ENCODE peak calls at places on chromosomes 3 and 15, in four cellular contexts. J, P, A and H are unnamed samples.

GRCh38 chr3:38374221-38374620 is 27.6 kb downstream of the XYLB start:
- DNase-seq in A (no peak), J (no peak), P (no peak), H (no peak)

GRCh38 chr3:78868570-78868969 is 899.2 kb downstream of the ROBO1 start:
- DNase-seq in A (no peak), P (no peak), J (no peak), H (no peak)

GRCh38 chr15:40295870-40296560 is 11.7 kb downstream of the PLCB2 start:
- DNase-seq in A (no peak), P (no peak), J (no peak), H (no peak)

GRCh38 chr15:79092382-79092781 is 1.8 kb upstream of the RASGRF1 start:
- DNase-seq in P (no peak), A (no peak), J (no peak), H (no peak)

GRCh38 chr3:50623840-50624474 is 7.0 kb downstream of the MAPKAPK3 start:
- DNase-seq in J (no peak), A (no peak), P (no peak), H (no peak)

GRCh38 chr15:92949604-92950249 is 49.6 kb downstream of the CHD2 start:
- DNase-seq in J (no peak), P (peak; percentile 32), A (no peak), H (no peak)

GRCh38 chr3:141426404-141427034 is 58.2 kb downstream of the ZBTB38 start:
- DNase-seq in A (no peak), P (no peak), J (no peak), H (no peak)

GRCh38 chr3:84092907-84093306 is 865.9 kb upstream of the CADM2 start:
- DNase-seq in P (no peak), J (no peak), A (no peak), H (no peak)

GRCh38 chr3:32026583-32026982 is 45.0 kb downstream of the ZNF860 start:
- DNase-seq in P (no peak), A (no peak), J (no peak), H (no peak)

GRCh38 chr3:141234283-141234682 is 2.7 kb downstream of the PXYLP1 start:
- DNase-seq in P (no peak), A (no peak), J (no peak), H (no peak)

GRCh38 chr3:115146032-115146417 is 1.1 kb downstream of the ZBTB20 start:
- DNase-seq in P (peak; percentile 59), A (no peak), J (no peak), H (peak; percentile 28)

GRCh38 chr3:42979044-42979962 is at the start of gene GASK1A:
- DNase-seq in J (no peak), A (no peak), P (no peak), H (peak; percentile 62)

GRCh38 chr15:52103217-52104207 is 9.1 kb downstream of the BCL2L10 start:
- DNase-seq in A (peak; percentile 94), J (no peak), P (peak; percentile 46), H (no peak)

GRCh38 chr3:10471337-10471721 is 34.1 kb downstream of the ATP2B2 start:
- DNase-seq in J (no peak), P (no peak), A (no peak), H (no peak)

DNA sequence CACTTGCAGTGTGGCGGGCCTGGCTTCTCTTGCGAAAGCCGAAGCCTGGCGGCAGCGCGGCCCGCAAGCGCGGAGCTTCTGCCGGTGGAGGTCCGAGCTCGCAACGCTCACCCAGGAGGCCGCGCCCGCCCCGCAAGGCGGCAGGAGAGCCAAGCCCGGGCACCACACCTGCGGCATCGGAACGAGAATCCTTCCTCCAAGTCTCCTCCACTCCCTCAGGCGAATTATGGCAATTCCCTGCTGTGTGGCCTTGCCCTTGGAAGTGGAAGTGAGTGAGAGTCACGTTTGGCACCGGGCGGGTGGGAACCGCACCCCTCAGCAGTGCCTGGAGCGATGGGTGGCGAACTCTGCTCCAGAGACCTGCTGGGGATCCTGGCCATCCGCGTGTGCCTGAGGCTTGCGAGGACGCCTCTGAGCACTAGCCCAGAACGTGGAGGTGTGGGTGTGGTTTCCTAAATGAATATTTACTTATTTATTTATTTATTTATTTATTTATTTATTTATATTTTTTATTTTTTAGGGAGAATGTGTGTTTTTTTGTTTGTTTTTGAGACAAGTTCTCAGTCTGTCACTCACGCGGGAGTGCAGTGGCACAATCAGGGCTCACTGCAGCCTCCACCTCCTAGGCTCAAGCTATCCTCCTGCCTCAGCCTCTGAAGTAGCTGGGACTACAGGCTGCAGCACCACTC is 133.7 kb upstream of the UBE2E1 start:
- DNase-seq in J (no peak), P (no peak), A (no peak), H (no peak)
- TF ChIP-seq BHLHE40 in J (no peak), P (no peak), A (no peak), H (no peak)

GRCh38 chr3:113628788-113629187 is 67.7 kb downstream of the USF3 start:
- DNase-seq in P (no peak), A (no peak), J (no peak), H (no peak)

GRCh38 chr3:113623827-113624226 is 72.6 kb downstream of the USF3 start:
- DNase-seq in P (no peak), A (no peak), J (no peak), H (no peak)

GRCh38 chr3:113628316-113628715 is 68.1 kb downstream of the USF3 start:
- DNase-seq in A (no peak), J (no peak), P (no peak), H (no peak)

GRCh38 chr3:113625724-113626348 is 70.6 kb downstream of the USF3 start:
- DNase-seq in P (no peak), A (no peak), J (no peak), H (no peak)

GRCh38 chr3:113626513-113627371 is 69.7 kb downstream of the USF3 start:
- DNase-seq in A (no peak), J (peak; percentile 37), P (peak; percentile 61), H (peak; percentile 72)
- TF ChIP-seq TARDBP in A (no peak), J (no peak), P (no peak), H (no peak)

DNA sequence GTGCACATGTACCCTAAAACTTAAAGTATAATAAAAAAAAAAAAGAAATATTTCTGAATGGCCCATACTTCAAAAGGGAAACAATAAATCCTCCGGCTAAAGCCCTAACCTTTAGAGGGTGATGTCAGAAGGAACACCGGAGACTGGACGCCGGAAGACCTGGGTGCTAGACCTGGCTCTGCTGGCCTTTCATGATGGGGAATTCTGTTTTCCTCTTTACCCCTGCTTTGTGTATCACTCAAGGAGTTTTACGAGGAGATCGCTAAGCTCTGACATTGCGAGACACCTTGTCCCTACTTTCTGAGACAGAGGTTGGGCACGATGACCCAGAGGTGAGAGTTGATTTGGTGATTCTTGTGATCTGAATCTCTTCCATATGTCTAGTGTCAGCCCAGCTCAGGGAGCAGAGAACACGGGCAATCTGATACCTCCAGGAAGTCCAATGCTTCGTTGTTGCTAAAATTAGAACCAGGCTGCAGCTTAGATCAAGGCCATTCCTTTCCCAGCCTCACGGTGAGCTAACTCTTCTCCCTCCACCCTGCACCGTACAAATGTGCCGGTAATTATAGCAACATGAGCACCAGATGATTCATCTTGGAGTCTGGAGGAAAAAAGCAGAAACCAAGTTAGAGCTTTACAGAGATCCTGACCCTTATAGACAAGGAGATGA is 42.0 kb upstream of the CFAP161 start:
- DNase-seq in A (no peak), P (peak; percentile 13), J (peak; percentile 36), H (peak; percentile 61)
- TF ChIP-seq SP1 in A (no peak), P (no peak), J (no peak), H (no peak)

GRCh38 chr3:125163739-125164601 is 48.6 kb downstream of the SLC12A8 start:
- DNase-seq in P (peak; percentile 31), J (no peak), A (no peak), H (no peak)
- TF ChIP-seq BHLHE40 in P (no peak), J (no peak), A (no peak), H (no peak)

DNA sequence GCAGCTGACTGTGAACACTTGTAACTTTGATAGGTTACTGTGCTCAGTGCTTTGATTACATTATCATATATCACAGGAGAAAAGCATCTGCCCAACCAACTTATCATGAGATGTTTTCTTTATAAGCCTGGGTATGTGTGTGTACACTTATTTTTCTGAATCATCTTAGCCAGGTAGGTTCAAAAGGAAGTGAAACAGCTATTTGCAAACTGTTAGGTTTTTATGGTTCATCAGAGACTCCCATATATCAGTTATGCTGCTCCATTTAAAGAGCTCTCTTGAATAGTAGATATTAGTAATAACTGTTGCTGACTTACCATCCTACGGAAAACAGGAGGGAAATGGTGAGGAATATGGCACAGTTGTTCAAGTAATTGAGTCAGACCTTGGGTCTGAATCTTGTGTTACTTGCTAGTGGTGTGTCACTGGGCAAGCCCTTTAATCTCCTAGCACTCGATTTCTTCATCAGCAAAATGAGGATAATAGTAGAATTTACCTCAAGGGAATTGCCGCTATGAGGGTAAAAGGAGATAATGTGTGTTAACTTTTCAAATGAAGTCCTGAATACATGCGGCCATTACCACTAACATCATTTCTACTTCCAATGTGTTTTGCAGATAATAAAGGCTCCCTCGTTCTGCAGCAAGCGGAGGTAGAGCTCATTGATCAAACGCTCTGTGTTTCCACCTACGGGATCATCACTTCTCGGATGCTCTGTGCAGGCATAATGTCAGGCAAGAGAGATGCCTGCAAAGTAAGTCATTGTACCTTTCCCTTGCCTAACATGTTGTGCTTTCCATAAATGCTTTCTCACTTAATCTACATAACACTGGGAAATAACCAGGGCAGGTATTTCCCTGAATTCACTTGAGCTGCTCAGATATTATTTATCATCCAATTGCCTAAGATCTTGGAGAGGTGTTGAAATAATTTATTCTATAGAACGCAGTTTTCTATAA is 7.8 kb upstream of the C3orf52 start:
- DNase-seq in P (no peak), J (no peak), A (no peak), H (no peak)
- TF ChIP-seq TARDBP in P (no peak), J (no peak), A (no peak), H (no peak)